ENCODE peak calls at places on chromosome X, in six cellular contexts. U, D, G, H, S and R are unnamed samples.

GRCh38 chrX:33434256-33435092 is 223.1 kb upstream of the DMD start:
- DNase-seq in U (peak), S (peak), D (no peak), G (peak), H (peak), R (peak)

GRCh38 chrX:137423241-137423640 is 142.7 kb upstream of the ZIC3 start:
- DNase-seq in U (no peak), H (no peak), S (no peak), G (no peak), D (no peak), R (no peak)

GRCh38 chrX:38458071-38458470 is 103.3 kb upstream of the TSPAN7 start:
- DNase-seq in H (no peak), G (no peak), U (no peak), S (no peak), D (no peak), R (no peak)

GRCh38 chrX:145881175-145881867 is 63.7 kb downstream of the SLITRK2 start:
- DNase-seq in D (no peak), H (no peak), G (peak), U (no peak), S (no peak), R (no peak)

GRCh38 chrX:133229361-133229760 is 11.2 kb upstream of the TFDP3 start:
- DNase-seq in H (no peak), S (no peak), D (no peak), U (no peak), G (no peak), R (no peak)

GRCh38 chrX:84712621-84713020 is 210.4 kb upstream of the HDX start:
- DNase-seq in H (no peak), G (no peak), D (no peak), U (no peak), S (no peak), R (no peak)

GRCh38 chrX:135436966-135437866 is 15.5 kb downstream of the SMIM10L2A start:
- DNase-seq in H (no peak), U (no peak), S (no peak), G (no peak), D (no peak), R (no peak)

GRCh38 chrX:47217121-47217851 is 1.2 kb upstream of the CDK16 start:
- DNase-seq in D (no peak), G (no peak), U (no peak), H (no peak), S (peak), R (peak)

GRCh38 chrX:39875834-39876625 is 221.7 kb downstream of the BCOR start:
- DNase-seq in S (no peak), H (no peak), D (no peak), G (no peak), U (no peak), R (no peak)

GRCh38 chrX:131734621-131735020 is 190.7 kb downstream of the OR13H1 start:
- DNase-seq in D (no peak), S (peak), H (no peak), G (no peak), U (no peak), R (no peak)

GRCh38 chrX:117701050-117701449 is 415.6 kb downstream of the KLHL13 start:
- DNase-seq in G (no peak), H (no peak), U (no peak), D (no peak), S (no peak), R (no peak)

GRCh38 chrX:45134303-45134702 is 66.4 kb downstream of the DIPK2B start:
- DNase-seq in H (no peak), S (no peak), U (no peak), G (no peak), D (no peak), R (no peak)

GRCh38 chrX:56313308-56313707 is 81.2 kb downstream of the KLF8 start:
- DNase-seq in S (no peak), H (no peak), D (no peak), G (no peak), U (no peak), R (no peak)

GRCh38 chrX:121558886-121559285 is 511.5 kb downstream of the GLUD2 start:
- DNase-seq in U (no peak), G (no peak), H (no peak), D (no peak), S (no peak), R (no peak)

GRCh38 chrX:29852767-29853166 is 362.6 kb upstream of the MAGEB2 start:
- DNase-seq in G (no peak), S (no peak), D (no peak), H (no peak), U (no peak), R (no peak)

GRCh38 chrX:135094726-135095125 is 25.6 kb downstream of the ETDB start:
- DNase-seq in S (no peak), D (no peak), H (no peak), G (no peak), U (no peak), R (no peak)

GRCh38 chrX:118226060-118226428 is 109.4 kb upstream of the KLHL13 start:
- DNase-seq in U (no peak), G (no peak), D (no peak), S (no peak), H (no peak), R (no peak)

GRCh38 chrX:1686642-1687041 is 71.8 kb downstream of the ASMT start:
- DNase-seq in G (no peak), D (no peak), H (no peak), S (no peak), U (no peak), R (peak)

GRCh38 chrX:26952213-26952612 is 510.9 kb downstream of the PPP4R3C start:
- DNase-seq in D (no peak), S (no peak), H (no peak), U (no peak), G (no peak), R (no peak)

GRCh38 chrX:2682582-2683177 is 8.4 kb upstream of the CD99 start:
- DNase-seq in G (no peak), H (no peak), D (no peak), U (no peak), S (no peak), R (no peak)

GRCh38 chrX:46381630-46382029 is 163.6 kb downstream of the ZNF674 start:
- DNase-seq in D (no peak), G (no peak), S (no peak), H (no peak), U (peak), R (peak)

GRCh38 chrX:77431227-77431626 is 16.0 kb upstream of the FGF16 start:
- DNase-seq in G (no peak), S (no peak), U (no peak), H (no peak), D (no peak), R (peak)

GRCh38 chrX:94089149-94089548 is 415.1 kb downstream of the FAM133A start:
- DNase-seq in S (no peak), U (no peak), G (no peak), D (no peak), H (no peak), R (no peak)

GRCh38 chrX:15301924-15302323 is 13.5 kb downstream of the ASB11 start:
- DNase-seq in H (no peak), D (no peak), U (peak), S (no peak), G (peak), R (no peak)

GRCh38 chrX:123962006-123962485 is 540 bp downstream of the STAG2 start:
- DNase-seq in S (no peak), H (no peak), D (no peak), U (no peak), G (no peak), R (no peak)

GRCh38 chrX:43581888-43582539 is 74.1 kb upstream of the MAOA start:
- DNase-seq in G (no peak), U (no peak), D (no peak), H (no peak), S (no peak), R (no peak)

GRCh38 chrX:131821945-131822622 is 201.0 kb upstream of the STK26 start:
- DNase-seq in U (no peak), G (no peak), H (no peak), D (peak), S (peak), R (no peak)

GRCh38 chrX:18291006-18291545 is 63.4 kb downstream of the SCML2 start:
- DNase-seq in H (no peak), D (no peak), S (no peak), G (no peak), U (no peak), R (no peak)

GRCh38 chrX:25544641-25545040 is 528.9 kb upstream of the ARX start:
- DNase-seq in G (no peak), U (no peak), S (no peak), D (no peak), H (no peak), R (no peak)